ENCODE peak calls at places on chromosomes 6 and 20, in seven cellular contexts. H is HCT116, J is WTC11, W is HepG2, Y is GM12878, B is K562, L is H1. R is an unnamed sample.

GRCh38 chr6:41278699-41279405 is 7.6 kb downstream of the TREM1 start:
- DNase-seq in H (peak), J (peak), W (peak), Y (no peak), B (peak), L (peak), R (peak)

GRCh38 chr6:40276176-40276575 is 311.0 kb downstream of the LRFN2 start:
- DNase-seq in H (no peak), J (no peak), W (no peak), Y (no peak), B (no peak), L (no peak), R (no peak)

GRCh38 chr6:26113570-26113969 is 26.3 kb downstream of the HFE start:
- DNase-seq in H (no peak), J (no peak), W (no peak), Y (no peak), B (no peak), L (no peak), R (no peak)

GRCh38 chr20:11965602-11966001 is 47.9 kb downstream of the BTBD3 start:
- DNase-seq in H (no peak), J (no peak), W (no peak), Y (no peak), B (no peak), L (no peak), R (no peak)

GRCh38 chr20:6134592-6134991 is 11.8 kb upstream of the FERMT1 start:
- DNase-seq in H (no peak), J (no peak), W (no peak), Y (no peak), B (no peak), L (no peak), R (no peak)

GRCh38 chr6:165751486-165751885 is 88.4 kb upstream of the PDE10A start:
- DNase-seq in H (no peak), J (no peak), W (no peak), Y (no peak), B (no peak), L (no peak), R (no peak)

GRCh38 chr6:37624121-37624520 is 73.6 kb downstream of the MDGA1 start:
- DNase-seq in H (no peak), J (no peak), W (no peak), Y (no peak), B (no peak), L (no peak), R (no peak)

GRCh38 chr6:122681715-122682114 is 71.5 kb downstream of the PKIB start:
- DNase-seq in H (no peak), J (no peak), W (no peak), Y (no peak), B (no peak), L (no peak), R (no peak)

GRCh38 chr20:62337558-62338293 is 29.4 kb downstream of the LAMA5 start:
- DNase-seq in H (no peak), J (no peak), W (no peak), Y (peak), B (no peak), L (no peak), R (no peak)

GRCh38 chr6:753486-753885 is 60.5 kb upstream of the EXOC2 start:
- DNase-seq in H (no peak), J (no peak), W (no peak), Y (no peak), B (no peak), L (no peak), R (no peak)

GRCh38 chr20:34874094-34874654 is 1.5 kb upstream of the GGT7 start:
- DNase-seq in H (peak), J (peak), W (peak), Y (peak), B (peak), L (no peak), R (peak)

GRCh38 chr6:84515082-84515481 is 249.3 kb downstream of the TBX18 start:
- DNase-seq in H (no peak), J (no peak), W (no peak), Y (no peak), B (no peak), L (no peak), R (no peak)

GRCh38 chr6:142413111-142413510 is 111.3 kb downstream of the ADGRG6 start:
- DNase-seq in H (no peak), J (no peak), W (no peak), Y (no peak), B (no peak), L (no peak), R (no peak)

GRCh38 chr6:21999012-21999528 is 297.8 kb downstream of the PRL start:
- DNase-seq in H (no peak), J (no peak), W (no peak), Y (no peak), B (no peak), L (no peak), R (no peak)

GRCh38 chr20:59632426-59633113 is 28.2 kb downstream of the PHACTR3 start:
- DNase-seq in H (no peak), J (no peak), W (no peak), Y (no peak), B (no peak), L (no peak), R (no peak)
- TF ChIP-seq SP1 in H (no peak), J (no peak), W (no peak), Y (no peak), B (no peak), L (no peak), R (no peak)

GRCh38 chr6:168968228-168968627 is 285.4 kb downstream of the THBS2 start:
- DNase-seq in H (no peak), J (no peak), W (peak), Y (no peak), B (peak), L (no peak), R (peak)
- TF ChIP-seq SP1 in H (no peak), J (no peak), W (no peak), Y (no peak), B (no peak), L (no peak), R (no peak)

DNA sequence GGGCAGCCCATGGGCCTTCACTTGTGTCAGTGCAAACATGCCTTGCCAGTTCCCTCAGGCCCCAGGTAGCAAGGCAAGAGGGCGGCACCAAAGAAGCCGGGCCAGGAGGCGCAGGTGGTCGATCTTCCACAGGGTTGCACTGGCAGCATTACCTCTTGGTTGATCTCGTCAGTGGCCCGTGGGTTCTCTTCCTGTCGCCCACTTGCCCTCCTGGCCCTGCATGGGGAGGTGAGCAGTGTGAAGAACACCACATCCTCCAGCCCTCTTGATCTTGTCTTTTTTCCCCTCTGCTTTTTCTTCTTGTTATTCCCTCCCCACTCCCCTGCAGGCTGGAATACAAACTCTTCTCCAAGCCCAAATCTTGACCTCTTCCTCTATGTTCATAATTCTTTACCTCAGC is 3.0 kb upstream of the CST11 start:
- DNase-seq in H (no peak), J (no peak), W (no peak), Y (no peak), B (no peak), L (no peak), R (no peak)
- TF ChIP-seq SP1 in H (no peak), J (no peak), W (no peak), Y (no peak), B (no peak), L (no peak), R (no peak)

DNA sequence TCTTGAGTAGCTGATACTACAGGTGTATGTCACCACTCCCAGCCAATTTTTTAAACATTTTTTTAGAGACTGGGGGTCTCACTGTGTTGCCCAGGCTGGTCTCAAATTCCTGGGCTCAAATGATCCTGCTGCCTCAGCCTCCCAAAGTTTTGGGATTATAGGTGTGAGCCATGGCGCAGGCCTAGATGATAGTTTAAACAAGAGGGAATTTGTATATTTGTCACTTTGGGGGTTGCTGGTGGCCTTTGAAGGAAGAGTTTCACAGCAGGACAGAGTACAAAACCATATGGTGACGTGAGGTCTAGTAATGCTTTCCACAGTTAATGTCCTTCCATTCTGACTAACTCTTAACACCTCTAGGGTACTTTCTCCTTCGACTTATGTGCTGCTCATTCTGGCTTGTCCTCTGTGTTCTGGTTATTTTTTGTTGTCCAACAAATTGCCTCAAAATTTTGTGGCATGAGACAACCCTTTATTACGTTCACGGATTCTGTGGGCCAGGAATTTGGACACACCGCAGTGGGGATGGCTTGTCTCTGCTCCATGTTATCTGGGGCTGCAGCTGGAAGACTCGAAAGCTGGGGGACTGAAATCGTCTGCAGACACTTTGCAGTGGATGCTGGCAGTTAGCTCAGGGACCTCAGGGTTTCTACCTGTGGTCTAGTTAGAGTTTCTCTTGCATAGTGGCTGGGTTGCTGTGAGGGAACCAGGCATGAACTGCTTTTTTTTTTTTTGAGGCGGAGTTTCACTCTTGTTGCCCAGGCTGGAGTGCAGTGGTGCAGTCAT is 23.0 kb upstream of the IER3 start:
- DNase-seq in H (no peak), J (no peak), W (no peak), Y (peak), B (peak), L (no peak), R (no peak)
- TF ChIP-seq SP1 in H (no peak), J (no peak), W (no peak), Y (peak), B (peak), L (no peak), R (no peak)

GRCh38 chr6:156175971-156176421 is 601.2 kb upstream of the ARID1B start:
- DNase-seq in H (peak), J (peak), W (peak), Y (no peak), B (no peak), L (peak), R (peak)
- TF ChIP-seq SP1 in H (no peak), J (no peak), W (no peak), Y (no peak), B (no peak), L (no peak), R (no peak)

R was measured in HEK293T.